ENCODE peak calls at places on chromosomes 13 and 19, in eight cellular contexts. One of them, this sample, is unnamed.

GRCh38 chr13:27139565-27139964 is 32.0 kb downstream of the USP12 start:
- DNase-seq in right atrium auricular region: no peak
- DNase-seq in NT2/D1: no peak
- DNase-seq in astrocyte: no peak
- DNase-seq in fibroblast of lung: no peak
- DNase-seq in left lung: no peak
- DNase-seq in RWPE2: no peak
- DNase-seq in hepatocyte: no peak
- DNase-seq in this sample: no peak

GRCh38 chr19:54029930-54030490 is 33.7 kb downstream of the VSTM1 start:
- DNase-seq in NT2/D1: peak; percentile 76
- DNase-seq in right atrium auricular region: peak; percentile 62
- DNase-seq in hepatocyte: peak; percentile 80
- DNase-seq in left lung: no peak
- DNase-seq in fibroblast of lung: peak; percentile 58
- DNase-seq in astrocyte: no peak
- DNase-seq in RWPE2: no peak
- DNase-seq in this sample: peak; percentile 49

GRCh38 chr13:108681986-108682562 is 52.7 kb downstream of the MYO16 start:
- DNase-seq in fibroblast of lung: no peak
- DNase-seq in RWPE2: no peak
- DNase-seq in hepatocyte: no peak
- DNase-seq in astrocyte: peak; percentile 12
- DNase-seq in left lung: no peak
- DNase-seq in right atrium auricular region: no peak
- DNase-seq in NT2/D1: no peak
- DNase-seq in this sample: no peak

GRCh38 chr13:52034616-52035226 is 10.2 kb downstream of the UTP14C start:
- DNase-seq in RWPE2: no peak
- DNase-seq in NT2/D1: no peak
- DNase-seq in astrocyte: no peak
- DNase-seq in right atrium auricular region: no peak
- DNase-seq in fibroblast of lung: peak; percentile 10
- DNase-seq in left lung: no peak
- DNase-seq in hepatocyte: no peak
- DNase-seq in this sample: no peak

GRCh38 chr13:91357613-91358383 is 10.3 kb downstream of the MIR17HG start:
- DNase-seq in fibroblast of lung: no peak
- DNase-seq in right atrium auricular region: no peak
- DNase-seq in astrocyte: no peak
- DNase-seq in hepatocyte: no peak
- DNase-seq in left lung: no peak
- DNase-seq in NT2/D1: no peak
- DNase-seq in RWPE2: no peak
- DNase-seq in this sample: no peak

GRCh38 chr19:13396256-13397080 is 109.8 kb downstream of the CACNA1A start:
- DNase-seq in left lung: no peak
- DNase-seq in hepatocyte: peak; percentile 61
- DNase-seq in NT2/D1: peak; percentile 30
- DNase-seq in fibroblast of lung: peak; percentile 85
- DNase-seq in RWPE2: no peak
- DNase-seq in astrocyte: peak; percentile 56
- DNase-seq in right atrium auricular region: no peak
- DNase-seq in this sample: no peak

GRCh38 chr19:5487222-5487621 is 32.0 kb downstream of the ZNRF4 start:
- DNase-seq in hepatocyte: no peak
- DNase-seq in NT2/D1: no peak
- DNase-seq in fibroblast of lung: no peak
- DNase-seq in left lung: no peak
- DNase-seq in astrocyte: no peak
- DNase-seq in RWPE2: no peak
- DNase-seq in right atrium auricular region: no peak
- DNase-seq in this sample: no peak

GRCh38 chr13:27789153-27789494 is 3.2 kb upstream of the GSX1 start:
- DNase-seq in hepatocyte: no peak
- DNase-seq in left lung: no peak
- DNase-seq in NT2/D1: no peak
- DNase-seq in fibroblast of lung: no peak
- DNase-seq in RWPE2: no peak
- DNase-seq in astrocyte: no peak
- DNase-seq in right atrium auricular region: no peak
- DNase-seq in this sample: no peak

GRCh38 chr13:45055198-45055901 is 65.0 kb upstream of the GTF2F2 start:
- DNase-seq in left lung: no peak
- DNase-seq in hepatocyte: peak; percentile 19
- DNase-seq in NT2/D1: no peak
- DNase-seq in right atrium auricular region: no peak
- DNase-seq in RWPE2: peak; percentile 48
- DNase-seq in fibroblast of lung: peak; percentile 77
- DNase-seq in astrocyte: peak; percentile 96
- DNase-seq in this sample: no peak

GRCh38 chr19:36054733-36055686 is at the start of gene WDR62:
- DNase-seq in fibroblast of lung: no peak
- DNase-seq in left lung: peak; percentile 95
- DNase-seq in right atrium auricular region: peak; percentile 95
- DNase-seq in RWPE2: peak; percentile 93
- DNase-seq in NT2/D1: peak; percentile 69
- DNase-seq in astrocyte: no peak
- DNase-seq in hepatocyte: peak; percentile 97
- DNase-seq in this sample: peak; percentile 93

GRCh38 chr13:112642061-112642460 is 47.8 kb upstream of the ATP11A start:
- DNase-seq in left lung: no peak
- DNase-seq in astrocyte: no peak
- DNase-seq in RWPE2: no peak
- DNase-seq in fibroblast of lung: no peak
- DNase-seq in hepatocyte: no peak
- DNase-seq in NT2/D1: no peak
- DNase-seq in right atrium auricular region: no peak
- DNase-seq in this sample: no peak

GRCh38 chr19:17762505-17763229 is 11.4 kb downstream of the FCHO1 start:
- DNase-seq in astrocyte: peak; percentile 79
- DNase-seq in RWPE2: no peak
- DNase-seq in hepatocyte: no peak
- DNase-seq in fibroblast of lung: peak; percentile 54
- DNase-seq in NT2/D1: no peak
- DNase-seq in left lung: no peak
- DNase-seq in right atrium auricular region: no peak
- DNase-seq in this sample: peak; percentile 96

GRCh38 chr13:41458187-41458938 is 1.0 kb downstream of the RGCC start:
- DNase-seq in astrocyte: peak; percentile 14
- DNase-seq in NT2/D1: no peak
- DNase-seq in fibroblast of lung: peak; percentile 18
- DNase-seq in hepatocyte: peak; percentile 47
- DNase-seq in left lung: peak; percentile 90
- DNase-seq in right atrium auricular region: no peak
- DNase-seq in RWPE2: no peak
- DNase-seq in this sample: peak; percentile 38

GRCh38 chr19:45798995-45799517 is 6.4 kb upstream of the DMWD start:
- DNase-seq in astrocyte: peak; percentile 69
- DNase-seq in left lung: peak; percentile 83
- DNase-seq in right atrium auricular region: peak; percentile 71
- DNase-seq in hepatocyte: peak; percentile 78
- DNase-seq in fibroblast of lung: peak; percentile 79
- DNase-seq in NT2/D1: no peak
- DNase-seq in RWPE2: no peak
- DNase-seq in this sample: peak; percentile 79

GRCh38 chr13:51919531-51919930 is 57.8 kb downstream of the CCDC70 start:
- DNase-seq in RWPE2: no peak
- DNase-seq in right atrium auricular region: no peak
- DNase-seq in astrocyte: no peak
- DNase-seq in fibroblast of lung: no peak
- DNase-seq in NT2/D1: no peak
- DNase-seq in hepatocyte: no peak
- DNase-seq in left lung: no peak
- DNase-seq in this sample: no peak

GRCh38 chr19:21328402-21328801 is 808 bp downstream of the ZNF708 start:
- DNase-seq in left lung: no peak
- DNase-seq in fibroblast of lung: no peak
- DNase-seq in RWPE2: no peak
- DNase-seq in NT2/D1: peak; percentile 16
- DNase-seq in astrocyte: no peak
- DNase-seq in hepatocyte: no peak
- DNase-seq in right atrium auricular region: no peak
- DNase-seq in this sample: peak; percentile 16

GRCh38 chr19:39314016-39314728 is 6.5 kb downstream of the LRFN1 start:
- DNase-seq in RWPE2: no peak
- DNase-seq in left lung: peak; percentile 71
- DNase-seq in astrocyte: no peak
- DNase-seq in right atrium auricular region: no peak
- DNase-seq in NT2/D1: no peak
- DNase-seq in fibroblast of lung: no peak
- DNase-seq in hepatocyte: no peak
- DNase-seq in this sample: no peak

GRCh38 chr13:40485611-40486517 is 180.6 kb downstream of the FOXO1 start:
- DNase-seq in astrocyte: no peak
- DNase-seq in left lung: no peak
- DNase-seq in right atrium auricular region: no peak
- DNase-seq in fibroblast of lung: no peak
- DNase-seq in hepatocyte: no peak
- DNase-seq in RWPE2: no peak
- DNase-seq in NT2/D1: no peak
- DNase-seq in this sample: peak; percentile 3

GRCh38 chr19:3573162-3573857 is 566 bp downstream of the HMG20B start:
- DNase-seq in NT2/D1: no peak
- DNase-seq in fibroblast of lung: no peak
- DNase-seq in RWPE2: no peak
- DNase-seq in astrocyte: no peak
- DNase-seq in left lung: peak; percentile 88
- DNase-seq in right atrium auricular region: no peak
- DNase-seq in hepatocyte: peak; percentile 58
- DNase-seq in this sample: peak; percentile 49

GRCh38 chr13:76937416-76937815 is 10.9 kb upstream of the ACOD1 start:
- DNase-seq in right atrium auricular region: peak; percentile 60
- DNase-seq in fibroblast of lung: peak; percentile 99
- DNase-seq in left lung: no peak
- DNase-seq in astrocyte: peak; percentile 95
- DNase-seq in NT2/D1: no peak
- DNase-seq in RWPE2: peak; percentile 54
- DNase-seq in hepatocyte: peak; percentile 53
- DNase-seq in this sample: no peak

GRCh38 chr13:62933809-62934208 is 1518.2 kb upstream of the PCDH20 start:
- DNase-seq in fibroblast of lung: no peak
- DNase-seq in right atrium auricular region: no peak
- DNase-seq in astrocyte: no peak
- DNase-seq in NT2/D1: no peak
- DNase-seq in hepatocyte: no peak
- DNase-seq in left lung: no peak
- DNase-seq in RWPE2: no peak
- DNase-seq in this sample: no peak

GRCh38 chr13:26952551-26953138 is 192.1 kb upstream of the GPR12 start:
- DNase-seq in left lung: no peak
- DNase-seq in hepatocyte: no peak
- DNase-seq in RWPE2: no peak
- DNase-seq in astrocyte: no peak
- DNase-seq in right atrium auricular region: no peak
- DNase-seq in fibroblast of lung: no peak
- DNase-seq in NT2/D1: no peak
- DNase-seq in this sample: no peak

GRCh38 chr13:79780240-79780639 is 299.3 kb downstream of the NDFIP2 start:
- DNase-seq in RWPE2: no peak
- DNase-seq in astrocyte: peak; percentile 29
- DNase-seq in left lung: no peak
- DNase-seq in fibroblast of lung: peak; percentile 9
- DNase-seq in right atrium auricular region: no peak
- DNase-seq in hepatocyte: no peak
- DNase-seq in NT2/D1: no peak
- DNase-seq in this sample: no peak

GRCh38 chr19:55636723-55637122 is 4.1 kb upstream of the ZNF580 start:
- DNase-seq in astrocyte: no peak
- DNase-seq in hepatocyte: no peak
- DNase-seq in left lung: no peak
- DNase-seq in fibroblast of lung: no peak
- DNase-seq in right atrium auricular region: no peak
- DNase-seq in RWPE2: no peak
- DNase-seq in NT2/D1: no peak
- DNase-seq in this sample: no peak
- H3K4me1 ChIP-seq in astrocyte: peaks cover 25% of the 10 kb centered on the region
- H3K4me1 ChIP-seq in hepatocyte: peaks cover 18% of the 10 kb centered on the region
- H3K4me1 ChIP-seq in left lung: peaks cover 70% of the 10 kb centered on the region
- H3K4me1 ChIP-seq in fibroblast of lung: peaks cover 12% of the 10 kb centered on the region
- H3K4me1 ChIP-seq in right atrium auricular region: peaks cover 52% of the 10 kb centered on the region
- H3K4me1 ChIP-seq in RWPE2: peaks cover 5% of the 10 kb centered on the region
- H3K4me1 ChIP-seq in NT2/D1: peaks cover 12% of the 10 kb centered on the region
- H3K4me1 ChIP-seq in this sample: peaks cover 20% of the 10 kb centered on the region

GRCh38 chr13:89057862-89058261 is 1386.7 kb downstream of the SLITRK5 start:
- DNase-seq in left lung: no peak
- DNase-seq in RWPE2: no peak
- DNase-seq in NT2/D1: no peak
- DNase-seq in right atrium auricular region: no peak
- DNase-seq in fibroblast of lung: no peak
- DNase-seq in astrocyte: no peak
- DNase-seq in hepatocyte: no peak
- DNase-seq in this sample: no peak
- H3K4me3 ChIP-seq in left lung: no peak overlapping the region
- H3K4me3 ChIP-seq in RWPE2: no peak overlapping the region
- H3K4me3 ChIP-seq in NT2/D1: no peak overlapping the region
- H3K4me3 ChIP-seq in right atrium auricular region: no peak overlapping the region
- H3K4me3 ChIP-seq in fibroblast of lung: no peak overlapping the region
- H3K4me3 ChIP-seq in astrocyte: no peak overlapping the region
- H3K4me3 ChIP-seq in hepatocyte: no peak overlapping the region
- H3K4me3 ChIP-seq in this sample: no peak overlapping the region

GRCh38 chr13:49453465-49453864 is 9.4 kb downstream of the SETDB2 start:
- DNase-seq in hepatocyte: no peak
- DNase-seq in NT2/D1: no peak
- DNase-seq in right atrium auricular region: no peak
- DNase-seq in fibroblast of lung: no peak
- DNase-seq in left lung: no peak
- DNase-seq in RWPE2: no peak
- DNase-seq in astrocyte: no peak
- DNase-seq in this sample: no peak
- H3K4me1 ChIP-seq in hepatocyte: peaks cover 9% of the 10 kb centered on the region
- H3K4me1 ChIP-seq in NT2/D1: no peaks in the 10 kb centered on the region
- H3K4me1 ChIP-seq in right atrium auricular region: peaks cover 7% of the 10 kb centered on the region
- H3K4me1 ChIP-seq in fibroblast of lung: peaks cover 26% of the 10 kb centered on the region
- H3K4me1 ChIP-seq in left lung: peaks cover 8% of the 10 kb centered on the region
- H3K4me1 ChIP-seq in RWPE2: peaks cover 7% of the 10 kb centered on the region
- H3K4me1 ChIP-seq in astrocyte: no peaks in the 10 kb centered on the region
- H3K4me1 ChIP-seq in this sample: peaks cover under 1% of the 10 kb centered on the region

GRCh38 chr19:1131718-1132552 is 28.1 kb downstream of the GPX4 start:
- DNase-seq in left lung: peak; percentile 99
- DNase-seq in fibroblast of lung: peak; percentile 84
- DNase-seq in RWPE2: no peak
- DNase-seq in right atrium auricular region: peak; percentile 96
- DNase-seq in hepatocyte: peak; percentile 93
- DNase-seq in astrocyte: peak; percentile 87
- DNase-seq in NT2/D1: peak; percentile 57
- DNase-seq in this sample: no peak

GRCh38 chr19:1134431-1134830 is 30.6 kb downstream of the GPX4 start:
- DNase-seq in right atrium auricular region: no peak
- DNase-seq in NT2/D1: no peak
- DNase-seq in RWPE2: no peak
- DNase-seq in left lung: no peak
- DNase-seq in astrocyte: no peak
- DNase-seq in fibroblast of lung: no peak
- DNase-seq in hepatocyte: no peak
- DNase-seq in this sample: no peak

GRCh38 chr19:1130801-1131717 is 27.3 kb downstream of the GPX4 start:
- DNase-seq in RWPE2: no peak
- DNase-seq in fibroblast of lung: no peak
- DNase-seq in hepatocyte: no peak
- DNase-seq in right atrium auricular region: no peak
- DNase-seq in left lung: no peak
- DNase-seq in NT2/D1: no peak
- DNase-seq in astrocyte: no peak
- DNase-seq in this sample: no peak

GRCh38 chr19:1133471-1133929 is 29.7 kb downstream of the GPX4 start:
- DNase-seq in left lung: no peak
- DNase-seq in NT2/D1: no peak
- DNase-seq in right atrium auricular region: no peak
- DNase-seq in fibroblast of lung: no peak
- DNase-seq in hepatocyte: no peak
- DNase-seq in astrocyte: no peak
- DNase-seq in RWPE2: no peak
- DNase-seq in this sample: no peak

GRCh38 chr19:1132625-1133383 is 29.0 kb downstream of the GPX4 start:
- DNase-seq in astrocyte: no peak
- DNase-seq in fibroblast of lung: no peak
- DNase-seq in NT2/D1: no peak
- DNase-seq in right atrium auricular region: no peak
- DNase-seq in RWPE2: no peak
- DNase-seq in hepatocyte: no peak
- DNase-seq in left lung: no peak
- DNase-seq in this sample: no peak
- H3K4me3 ChIP-seq in astrocyte: peak overlapping the region; percentile 77
- H3K4me3 ChIP-seq in fibroblast of lung: peak overlapping the region; percentile 67
- H3K4me3 ChIP-seq in NT2/D1: peak overlapping the region; percentile 26
- H3K4me3 ChIP-seq in right atrium auricular region: peak overlapping the region; percentile 60
- H3K4me3 ChIP-seq in RWPE2: peak overlapping the region; percentile 42
- H3K4me3 ChIP-seq in hepatocyte: no peak overlapping the region
- H3K4me3 ChIP-seq in left lung: peak overlapping the region; percentile 80
- H3K4me3 ChIP-seq in this sample: no peak overlapping the region